ENCODE peak calls at places on chromosomes 13 and 19, in five cellular contexts. One of them, this sample, is unnamed.

GRCh38 chr19:54905908-54906511 is at the start of gene NCR1:
- DNase-seq in psoas muscle: no peak
- DNase-seq in heart left ventricle: no peak
- DNase-seq in A549: no peak
- DNase-seq in GM10248: no peak
- DNase-seq in this sample: peak; percentile 42

GRCh38 chr13:35917252-35917941 is 213.8 kb downstream of the DCLK1 start:
- DNase-seq in GM10248: no peak
- DNase-seq in heart left ventricle: no peak
- DNase-seq in A549: no peak
- DNase-seq in psoas muscle: no peak
- DNase-seq in this sample: no peak

GRCh38 chr13:79190932-79191331 is 215.1 kb downstream of the RBM26 start:
- DNase-seq in A549: no peak
- DNase-seq in heart left ventricle: no peak
- DNase-seq in GM10248: no peak
- DNase-seq in psoas muscle: no peak
- DNase-seq in this sample: no peak

GRCh38 chr19:37933965-37934364 is 27.0 kb downstream of the SIPA1L3 start:
- DNase-seq in psoas muscle: peak; percentile 48
- DNase-seq in A549: no peak
- DNase-seq in GM10248: no peak
- DNase-seq in heart left ventricle: peak; percentile 44
- DNase-seq in this sample: no peak

GRCh38 chr19:50564229-50565105 is 3.8 kb downstream of the LRRC4B start:
- DNase-seq in psoas muscle: no peak
- DNase-seq in GM10248: no peak
- DNase-seq in A549: no peak
- DNase-seq in heart left ventricle: no peak
- DNase-seq in this sample: no peak

GRCh38 chr19:32532233-32532632 is 48.8 kb upstream of the PDCD5 start:
- DNase-seq in A549: no peak
- DNase-seq in heart left ventricle: no peak
- DNase-seq in psoas muscle: no peak
- DNase-seq in GM10248: no peak
- DNase-seq in this sample: no peak

GRCh38 chr19:5891938-5892771 is 11.4 kb downstream of the NDUFA11 start:
- DNase-seq in GM10248: no peak
- DNase-seq in psoas muscle: no peak
- DNase-seq in heart left ventricle: no peak
- DNase-seq in A549: peak; percentile 33
- DNase-seq in this sample: peak; percentile 34

GRCh38 chr13:102799544-102800144 is 725 bp downstream of the BIVM start:
- DNase-seq in heart left ventricle: peak; percentile 29
- DNase-seq in psoas muscle: peak; percentile 57
- DNase-seq in GM10248: peak; percentile 37
- DNase-seq in A549: peak; percentile 6
- DNase-seq in this sample: peak; percentile 5

GRCh38 chr13:35963982-35964665 is 167.1 kb downstream of the DCLK1 start:
- DNase-seq in psoas muscle: no peak
- DNase-seq in GM10248: no peak
- DNase-seq in A549: no peak
- DNase-seq in heart left ventricle: no peak
- DNase-seq in this sample: no peak

GRCh38 chr19:8257052-8257443 is 47.9 kb downstream of the CERS4 start:
- DNase-seq in GM10248: no peak
- DNase-seq in heart left ventricle: no peak
- DNase-seq in A549: no peak
- DNase-seq in psoas muscle: no peak
- DNase-seq in this sample: no peak

GRCh38 chr13:97238432-97238831 is 16.3 kb downstream of the MBNL2 start:
- DNase-seq in heart left ventricle: no peak
- DNase-seq in GM10248: no peak
- DNase-seq in psoas muscle: no peak
- DNase-seq in A549: no peak
- DNase-seq in this sample: peak; percentile 31

GRCh38 chr13:45269204-45269603 is 68.4 kb upstream of the KCTD4 start:
- DNase-seq in A549: no peak
- DNase-seq in psoas muscle: no peak
- DNase-seq in heart left ventricle: no peak
- DNase-seq in GM10248: no peak
- DNase-seq in this sample: no peak

GRCh38 chr13:109945206-109945960 is 159.0 kb upstream of the IRS2 start:
- DNase-seq in psoas muscle: no peak
- DNase-seq in GM10248: no peak
- DNase-seq in heart left ventricle: no peak
- DNase-seq in A549: no peak
- DNase-seq in this sample: no peak

GRCh38 chr19:7869453-7869909 is 4.7 kb downstream of the PRR36 start:
- DNase-seq in psoas muscle: peak; percentile 49
- DNase-seq in GM10248: peak; percentile 84
- DNase-seq in heart left ventricle: no peak
- DNase-seq in A549: no peak
- DNase-seq in this sample: peak; percentile 81

GRCh38 chr13:20869540-20869939 is 33.0 kb downstream of the XPO4 start:
- DNase-seq in psoas muscle: no peak
- DNase-seq in GM10248: no peak
- DNase-seq in heart left ventricle: no peak
- DNase-seq in A549: no peak
- DNase-seq in this sample: no peak

GRCh38 chr19:15995536-15995935 is 46.7 kb downstream of the OR10H4 start:
- DNase-seq in heart left ventricle: no peak
- DNase-seq in A549: no peak
- DNase-seq in GM10248: no peak
- DNase-seq in psoas muscle: peak; percentile 45
- DNase-seq in this sample: no peak

GRCh38 chr19:16922592-16922934 is 33.8 kb downstream of the F2RL3 start:
- DNase-seq in GM10248: no peak
- DNase-seq in A549: no peak
- DNase-seq in heart left ventricle: no peak
- DNase-seq in psoas muscle: no peak
- DNase-seq in this sample: no peak

GRCh38 chr13:111610077-111610476 is 289.6 kb downstream of the TEX29 start:
- DNase-seq in A549: no peak
- DNase-seq in psoas muscle: no peak
- DNase-seq in heart left ventricle: no peak
- DNase-seq in GM10248: no peak
- DNase-seq in this sample: no peak

GRCh38 chr19:35404879-35405622 is 34.2 kb downstream of the GPR42 start:
- DNase-seq in GM10248: peak; percentile 82
- DNase-seq in A549: peak; percentile 66
- DNase-seq in psoas muscle: peak; percentile 34
- DNase-seq in heart left ventricle: no peak
- DNase-seq in this sample: peak; percentile 81

GRCh38 chr19:52896431-52897148 is 845 bp downstream of the ZNF320 start:
- DNase-seq in psoas muscle: peak; percentile 22
- DNase-seq in heart left ventricle: peak; percentile 9
- DNase-seq in A549: no peak
- DNase-seq in GM10248: peak; percentile 17
- DNase-seq in this sample: peak; percentile 11

GRCh38 chr13:76856141-76856571 is 30.0 kb downstream of the KCTD12 start:
- DNase-seq in psoas muscle: no peak
- DNase-seq in heart left ventricle: no peak
- DNase-seq in GM10248: no peak
- DNase-seq in A549: no peak
- DNase-seq in this sample: peak; percentile 24

GRCh38 chr13:113192902-113193301 is 15.6 kb downstream of the PCID2 start:
- DNase-seq in A549: no peak
- DNase-seq in heart left ventricle: no peak
- DNase-seq in GM10248: no peak
- DNase-seq in psoas muscle: no peak
- DNase-seq in this sample: no peak

GRCh38 chr19:947707-948533 is 22.1 kb downstream of the ARID3A start:
- DNase-seq in GM10248: peak; percentile 91
- DNase-seq in psoas muscle: peak; percentile 66
- DNase-seq in A549: no peak
- DNase-seq in heart left ventricle: peak; percentile 66
- DNase-seq in this sample: no peak

GRCh38 chr13:20953245-20953931 is 50.8 kb upstream of the XPO4 start:
- DNase-seq in GM10248: no peak
- DNase-seq in A549: no peak
- DNase-seq in heart left ventricle: no peak
- DNase-seq in psoas muscle: no peak
- DNase-seq in this sample: no peak

GRCh38 chr19:2575734-2576481 is 100.0 kb downstream of the GADD45B start:
- DNase-seq in psoas muscle: peak; percentile 92
- DNase-seq in GM10248: no peak
- DNase-seq in heart left ventricle: peak; percentile 69
- DNase-seq in A549: no peak
- DNase-seq in this sample: no peak

GRCh38 chr13:98089246-98089645 is 53.6 kb upstream of the FARP1 start:
- DNase-seq in A549: no peak
- DNase-seq in GM10248: no peak
- DNase-seq in heart left ventricle: no peak
- DNase-seq in psoas muscle: no peak
- DNase-seq in this sample: no peak

GRCh38 chr13:41212881-41213280 is 18.5 kb upstream of the KBTBD7 start:
- DNase-seq in A549: no peak
- DNase-seq in GM10248: no peak
- DNase-seq in heart left ventricle: no peak
- DNase-seq in psoas muscle: no peak
- DNase-seq in this sample: no peak

GRCh38 chr19:4800591-4801081 is 9.1 kb downstream of the FEM1A start:
- DNase-seq in psoas muscle: peak; percentile 81
- DNase-seq in GM10248: no peak
- DNase-seq in heart left ventricle: peak; percentile 49
- DNase-seq in A549: no peak
- DNase-seq in this sample: no peak

GRCh38 chr13:107450931-107451330 is 764.4 kb downstream of the LIG4 start:
- DNase-seq in GM10248: no peak
- DNase-seq in A549: no peak
- DNase-seq in heart left ventricle: peak; percentile 34
- DNase-seq in psoas muscle: peak; percentile 28
- DNase-seq in this sample: peak; percentile 4

DNA sequence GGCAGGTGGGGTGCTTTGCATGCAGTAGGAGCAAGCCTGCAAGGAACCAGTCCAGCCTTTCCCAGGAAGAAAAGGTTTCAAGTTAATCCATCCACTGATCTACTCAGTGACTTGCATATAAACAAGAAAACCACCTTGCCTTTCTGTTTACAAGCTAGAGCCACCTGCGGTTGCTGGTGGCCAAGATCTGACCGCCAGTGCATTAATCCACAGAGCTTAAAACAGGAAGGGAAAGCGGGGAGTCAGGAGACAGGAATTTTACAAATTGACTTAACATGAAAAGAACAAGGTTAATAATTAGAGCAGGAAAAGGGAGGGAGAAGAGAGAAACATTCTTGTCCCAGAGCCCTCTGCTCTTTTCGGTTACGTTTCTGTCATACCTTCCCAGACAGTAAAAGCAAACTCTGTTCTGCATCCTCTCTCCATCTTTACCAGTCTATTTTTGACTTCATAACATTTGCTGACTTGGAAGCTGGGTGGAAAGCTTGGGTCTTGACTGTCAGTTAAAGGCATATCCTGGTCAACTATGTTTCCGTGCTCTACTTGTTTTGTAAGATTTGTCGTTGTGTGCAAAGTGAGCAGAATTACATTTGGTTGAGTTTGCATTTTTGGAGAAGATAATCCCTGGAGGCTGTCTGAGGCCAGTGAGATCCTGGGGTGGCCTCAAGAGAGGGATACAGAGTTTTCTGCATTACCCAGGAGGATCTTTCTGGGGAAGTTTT is 760.6 kb downstream of the EFNB2 start:
- DNase-seq in heart left ventricle: no peak
- DNase-seq in A549: peak; percentile 4
- DNase-seq in GM10248: no peak
- DNase-seq in psoas muscle: no peak
- DNase-seq in this sample: no peak
- TF ChIP-seq CTCF in heart left ventricle: no peak
- TF ChIP-seq CTCF in A549: no peak
- TF ChIP-seq CTCF in GM10248: no peak
- TF ChIP-seq CTCF in psoas muscle: no peak
- TF ChIP-seq CTCF in this sample: no peak

GRCh38 chr13:52847682-52848432 is 583 bp downstream of the PCDH8 start:
- DNase-seq in GM10248: no peak
- DNase-seq in heart left ventricle: no peak
- DNase-seq in psoas muscle: no peak
- DNase-seq in A549: no peak
- DNase-seq in this sample: no peak

GRCh38 chr13:52846567-52847321 is 1.7 kb downstream of the PCDH8 start:
- DNase-seq in A549: no peak
- DNase-seq in psoas muscle: peak; percentile 50
- DNase-seq in GM10248: no peak
- DNase-seq in heart left ventricle: peak; percentile 42
- DNase-seq in this sample: peak; percentile 46

GRCh38 chr13:52845334-52845761 is 3.1 kb downstream of the PCDH8 start:
- DNase-seq in heart left ventricle: no peak
- DNase-seq in GM10248: no peak
- DNase-seq in A549: no peak
- DNase-seq in psoas muscle: no peak
- DNase-seq in this sample: no peak

GRCh38 chr13:52847322-52847681 is 1.1 kb downstream of the PCDH8 start:
- DNase-seq in A549: no peak
- DNase-seq in heart left ventricle: no peak
- DNase-seq in psoas muscle: no peak
- DNase-seq in GM10248: no peak
- DNase-seq in this sample: no peak

GRCh38 chr13:52845766-52846566 is 2.5 kb downstream of the PCDH8 start:
- DNase-seq in psoas muscle: peak; percentile 22
- DNase-seq in heart left ventricle: no peak
- DNase-seq in A549: no peak
- DNase-seq in GM10248: peak; percentile 46
- DNase-seq in this sample: peak; percentile 54
- TF ChIP-seq CTCF in psoas muscle: no peak
- TF ChIP-seq CTCF in heart left ventricle: no peak
- TF ChIP-seq CTCF in A549: no peak
- TF ChIP-seq CTCF in GM10248: no peak
- TF ChIP-seq CTCF in this sample: no peak

GRCh38 chr19:18541992-18542935 is 1.1 kb downstream of the FKBP8 start:
- DNase-seq in A549: no peak
- DNase-seq in GM10248: no peak
- DNase-seq in heart left ventricle: no peak
- DNase-seq in psoas muscle: no peak
- DNase-seq in this sample: peak; percentile 36

GRCh38 chr19:18541258-18541991 is 1.9 kb downstream of the FKBP8 start:
- DNase-seq in psoas muscle: peak; percentile 33
- DNase-seq in heart left ventricle: no peak
- DNase-seq in A549: no peak
- DNase-seq in GM10248: no peak
- DNase-seq in this sample: peak; percentile 19

GRCh38 chr19:18539372-18539771 is 4.0 kb downstream of the FKBP8 start:
- DNase-seq in A549: no peak
- DNase-seq in GM10248: no peak
- DNase-seq in heart left ventricle: no peak
- DNase-seq in psoas muscle: no peak
- DNase-seq in this sample: no peak

GRCh38 chr19:18542936-18543813 is at the start of gene FKBP8:
- DNase-seq in GM10248: peak; percentile 98
- DNase-seq in A549: peak; percentile 84
- DNase-seq in heart left ventricle: peak; percentile 95
- DNase-seq in psoas muscle: peak; percentile 94
- DNase-seq in this sample: peak; percentile 97

GRCh38 chr19:18543814-18544475 is 572 bp upstream of the FKBP8 start:
- DNase-seq in heart left ventricle: peak; percentile 25
- DNase-seq in psoas muscle: no peak
- DNase-seq in GM10248: peak; percentile 88
- DNase-seq in A549: peak; percentile 66
- DNase-seq in this sample: peak; percentile 91
- TF ChIP-seq CTCF in heart left ventricle: no peak
- TF ChIP-seq CTCF in psoas muscle: no peak
- TF ChIP-seq CTCF in GM10248: peak; percentile 67
- TF ChIP-seq CTCF in A549: no peak
- TF ChIP-seq CTCF in this sample: no peak

GRCh38 chr13:27481766-27482165 is 31.4 kb upstream of the MTIF3 start:
- DNase-seq in A549: peak; percentile 19
- DNase-seq in heart left ventricle: no peak
- DNase-seq in psoas muscle: peak; percentile 22
- DNase-seq in GM10248: no peak
- DNase-seq in this sample: peak; percentile 62
- TF ChIP-seq CTCF in A549: no peak
- TF ChIP-seq CTCF in heart left ventricle: peak; percentile 43
- TF ChIP-seq CTCF in psoas muscle: peak; percentile 30
- TF ChIP-seq CTCF in GM10248: peak; percentile 53
- TF ChIP-seq CTCF in this sample: peak; percentile 77

This sample was measured in activated CD8-positive, alpha-beta T cell treated with anti-CD3 and anti-CD28 coated beads for 36 hours.